ENCODE peak calls at places on chromosomes 3 and 15, in nine cellular contexts. One of them, this sample, is unnamed.

GRCh38 chr15:59917504-59918157 is 86.5 kb upstream of the FOXB1 start:
- DNase-seq in endothelial cell of umbilical vein: peak; percentile 44
- DNase-seq in GM12878: peak; percentile 8
- DNase-seq in H1: peak; percentile 88
- DNase-seq in HepG2: peak; percentile 50
- DNase-seq in stomach: peak; percentile 72
- DNase-seq in suprapubic skin: no peak
- DNase-seq in K562: peak; percentile 62
- DNase-seq in sigmoid colon: no peak
- DNase-seq in this sample: peak; percentile 44

GRCh38 chr15:58138106-58138505 is at the start of gene AQP9:
- DNase-seq in endothelial cell of umbilical vein: no peak
- DNase-seq in GM12878: no peak
- DNase-seq in H1: no peak
- DNase-seq in HepG2: no peak
- DNase-seq in stomach: no peak
- DNase-seq in suprapubic skin: no peak
- DNase-seq in K562: no peak
- DNase-seq in sigmoid colon: no peak
- DNase-seq in this sample: peak; percentile 20

GRCh38 chr3:7421065-7421464 is 560.1 kb downstream of the GRM7 start:
- DNase-seq in endothelial cell of umbilical vein: no peak
- DNase-seq in GM12878: no peak
- DNase-seq in H1: no peak
- DNase-seq in HepG2: no peak
- DNase-seq in stomach: no peak
- DNase-seq in suprapubic skin: no peak
- DNase-seq in K562: no peak
- DNase-seq in sigmoid colon: no peak
- DNase-seq in this sample: no peak

GRCh38 chr3:145024700-145025099 is 1053.1 kb downstream of the DIPK2A start:
- DNase-seq in endothelial cell of umbilical vein: no peak
- DNase-seq in GM12878: no peak
- DNase-seq in H1: no peak
- DNase-seq in HepG2: no peak
- DNase-seq in stomach: no peak
- DNase-seq in suprapubic skin: no peak
- DNase-seq in K562: no peak
- DNase-seq in sigmoid colon: no peak
- DNase-seq in this sample: no peak

GRCh38 chr3:13661121-13661520 is 112.2 kb downstream of the FBLN2 start:
- DNase-seq in endothelial cell of umbilical vein: no peak
- DNase-seq in GM12878: no peak
- DNase-seq in H1: no peak
- DNase-seq in HepG2: no peak
- DNase-seq in stomach: no peak
- DNase-seq in suprapubic skin: no peak
- DNase-seq in K562: no peak
- DNase-seq in sigmoid colon: no peak
- DNase-seq in this sample: no peak

GRCh38 chr15:33608714-33609113 is 297.9 kb downstream of the RYR3 start:
- DNase-seq in endothelial cell of umbilical vein: no peak
- DNase-seq in GM12878: no peak
- DNase-seq in H1: no peak
- DNase-seq in HepG2: peak; percentile 3
- DNase-seq in stomach: no peak
- DNase-seq in suprapubic skin: no peak
- DNase-seq in K562: peak; percentile 3
- DNase-seq in sigmoid colon: no peak
- DNase-seq in this sample: no peak

GRCh38 chr15:52208306-52208946 is 17.2 kb upstream of the GNB5 start:
- DNase-seq in endothelial cell of umbilical vein: peak; percentile 73
- DNase-seq in GM12878: no peak
- DNase-seq in H1: peak; percentile 95
- DNase-seq in HepG2: peak; percentile 76
- DNase-seq in stomach: peak; percentile 71
- DNase-seq in suprapubic skin: no peak
- DNase-seq in K562: peak; percentile 78
- DNase-seq in sigmoid colon: peak; percentile 70
- DNase-seq in this sample: peak; percentile 36

GRCh38 chr15:69475769-69476358 is 23.2 kb downstream of the RPLP1 start:
- DNase-seq in endothelial cell of umbilical vein: peak; percentile 79
- DNase-seq in GM12878: no peak
- DNase-seq in H1: peak; percentile 95
- DNase-seq in HepG2: peak; percentile 33
- DNase-seq in stomach: peak; percentile 87
- DNase-seq in suprapubic skin: peak; percentile 85
- DNase-seq in K562: peak; percentile 75
- DNase-seq in sigmoid colon: peak; percentile 85
- DNase-seq in this sample: peak; percentile 78

GRCh38 chr15:51234181-51234927 is 104.0 kb downstream of the CYP19A1 start:
- DNase-seq in endothelial cell of umbilical vein: no peak
- DNase-seq in GM12878: no peak
- DNase-seq in H1: no peak
- DNase-seq in HepG2: no peak
- DNase-seq in stomach: no peak
- DNase-seq in suprapubic skin: no peak
- DNase-seq in K562: no peak
- DNase-seq in sigmoid colon: no peak
- DNase-seq in this sample: no peak

GRCh38 chr15:98657721-98658120 is 9.4 kb downstream of the IGF1R start:
- DNase-seq in endothelial cell of umbilical vein: no peak
- DNase-seq in GM12878: no peak
- DNase-seq in H1: peak; percentile 46
- DNase-seq in HepG2: no peak
- DNase-seq in stomach: no peak
- DNase-seq in suprapubic skin: no peak
- DNase-seq in K562: no peak
- DNase-seq in sigmoid colon: no peak
- DNase-seq in this sample: no peak

GRCh38 chr3:9779197-9779596 is 9.4 kb upstream of the CAMK1 start:
- DNase-seq in endothelial cell of umbilical vein: no peak
- DNase-seq in GM12878: no peak
- DNase-seq in H1: no peak
- DNase-seq in HepG2: no peak
- DNase-seq in stomach: no peak
- DNase-seq in suprapubic skin: no peak
- DNase-seq in K562: no peak
- DNase-seq in sigmoid colon: no peak
- DNase-seq in this sample: no peak

GRCh38 chr3:112930771-112931170 is 44.1 kb downstream of the CD200R1 start:
- DNase-seq in endothelial cell of umbilical vein: no peak
- DNase-seq in GM12878: no peak
- DNase-seq in H1: no peak
- DNase-seq in HepG2: no peak
- DNase-seq in stomach: no peak
- DNase-seq in suprapubic skin: no peak
- DNase-seq in K562: no peak
- DNase-seq in sigmoid colon: no peak
- DNase-seq in this sample: no peak

GRCh38 chr15:84863480-84864428 is 20.7 kb upstream of the SLC28A1 start:
- DNase-seq in endothelial cell of umbilical vein: no peak
- DNase-seq in GM12878: no peak
- DNase-seq in H1: no peak
- DNase-seq in HepG2: peak; percentile 14
- DNase-seq in stomach: no peak
- DNase-seq in suprapubic skin: no peak
- DNase-seq in K562: no peak
- DNase-seq in sigmoid colon: no peak
- DNase-seq in this sample: no peak

GRCh38 chr3:197168606-197169005 is 129.8 kb downstream of the DLG1 start:
- DNase-seq in endothelial cell of umbilical vein: peak; percentile 16
- DNase-seq in GM12878: no peak
- DNase-seq in H1: no peak
- DNase-seq in HepG2: no peak
- DNase-seq in stomach: no peak
- DNase-seq in suprapubic skin: no peak
- DNase-seq in K562: no peak
- DNase-seq in sigmoid colon: no peak
- DNase-seq in this sample: no peak

GRCh38 chr3:30951806-30952205 is 57.3 kb upstream of the GADL1 start:
- DNase-seq in endothelial cell of umbilical vein: no peak
- DNase-seq in GM12878: no peak
- DNase-seq in H1: no peak
- DNase-seq in HepG2: no peak
- DNase-seq in stomach: no peak
- DNase-seq in suprapubic skin: no peak
- DNase-seq in K562: no peak
- DNase-seq in sigmoid colon: no peak
- DNase-seq in this sample: no peak

GRCh38 chr15:67825880-67826716 is 789 bp downstream of the SKOR1 start:
- DNase-seq in endothelial cell of umbilical vein: no peak
- DNase-seq in GM12878: no peak
- DNase-seq in H1: peak; percentile 71
- DNase-seq in HepG2: no peak
- DNase-seq in stomach: no peak
- DNase-seq in suprapubic skin: no peak
- DNase-seq in K562: no peak
- DNase-seq in sigmoid colon: no peak
- DNase-seq in this sample: no peak
- H3K27me3 ChIP-seq in endothelial cell of umbilical vein: peaks cover 98% of the 10 kb centered on the region
- H3K27me3 ChIP-seq in GM12878: peaks cover 29% of the 10 kb centered on the region
- H3K27me3 ChIP-seq in H1: peaks cover 100% of the 10 kb centered on the region
- H3K27me3 ChIP-seq in HepG2: peaks cover 74% of the 10 kb centered on the region
- H3K27me3 ChIP-seq in stomach: peaks cover 100% of the 10 kb centered on the region
- H3K27me3 ChIP-seq in suprapubic skin: peaks cover 100% of the 10 kb centered on the region
- H3K27me3 ChIP-seq in K562: peaks cover 39% of the 10 kb centered on the region
- H3K27me3 ChIP-seq in sigmoid colon: peaks cover 100% of the 10 kb centered on the region
- H3K27me3 ChIP-seq in this sample: peaks cover 88% of the 10 kb centered on the region

GRCh38 chr3:41198526-41198925 is 779 bp upstream of the CTNNB1 start:
- DNase-seq in endothelial cell of umbilical vein: peak; percentile 45
- DNase-seq in GM12878: no peak
- DNase-seq in H1: no peak
- DNase-seq in HepG2: peak; percentile 20
- DNase-seq in stomach: peak; percentile 39
- DNase-seq in suprapubic skin: peak; percentile 72
- DNase-seq in K562: peak; percentile 33
- DNase-seq in sigmoid colon: peak; percentile 75
- DNase-seq in this sample: peak; percentile 39

GRCh38 chr3:41202075-41202833 is 2.9 kb downstream of the CTNNB1 start:
- DNase-seq in endothelial cell of umbilical vein: peak; percentile 47
- DNase-seq in GM12878: no peak
- DNase-seq in H1: no peak
- DNase-seq in HepG2: peak; percentile 37
- DNase-seq in stomach: no peak
- DNase-seq in suprapubic skin: no peak
- DNase-seq in K562: no peak
- DNase-seq in sigmoid colon: no peak
- DNase-seq in this sample: no peak

GRCh38 chr3:41198950-41199865 is at the start of gene CTNNB1:
- DNase-seq in endothelial cell of umbilical vein: peak; percentile 91
- DNase-seq in GM12878: peak; percentile 50
- DNase-seq in H1: peak; percentile 93
- DNase-seq in HepG2: peak; percentile 71
- DNase-seq in stomach: peak; percentile 95
- DNase-seq in suprapubic skin: peak; percentile 95
- DNase-seq in K562: peak; percentile 97
- DNase-seq in sigmoid colon: peak; percentile 96
- DNase-seq in this sample: peak; percentile 94

GRCh38 chr3:41199866-41200668 is 762 bp downstream of the CTNNB1 start:
- DNase-seq in endothelial cell of umbilical vein: peak; percentile 54
- DNase-seq in GM12878: no peak
- DNase-seq in H1: no peak
- DNase-seq in HepG2: no peak
- DNase-seq in stomach: no peak
- DNase-seq in suprapubic skin: peak; percentile 73
- DNase-seq in K562: peak; percentile 63
- DNase-seq in sigmoid colon: peak; percentile 70
- DNase-seq in this sample: peak; percentile 30

GRCh38 chr3:41200669-41201021 is 1.3 kb downstream of the CTNNB1 start:
- DNase-seq in endothelial cell of umbilical vein: peak; percentile 57
- DNase-seq in GM12878: no peak
- DNase-seq in H1: no peak
- DNase-seq in HepG2: peak; percentile 43
- DNase-seq in stomach: no peak
- DNase-seq in suprapubic skin: no peak
- DNase-seq in K562: peak; percentile 77
- DNase-seq in sigmoid colon: no peak
- DNase-seq in this sample: peak; percentile 33
- TF ChIP-seq POLR2A in endothelial cell of umbilical vein: no peak
- TF ChIP-seq POLR2A in GM12878: no peak
- TF ChIP-seq POLR2A in H1: no peak
- TF ChIP-seq POLR2A in HepG2: no peak
- TF ChIP-seq POLR2A in stomach: no peak
- TF ChIP-seq POLR2A in suprapubic skin: no peak
- TF ChIP-seq POLR2A in K562: no peak
- TF ChIP-seq POLR2A in sigmoid colon: no peak
- TF ChIP-seq POLR2A in this sample: no peak

GRCh38 chr15:66862878-66863335 is 160.9 kb downstream of the SMAD6 start:
- DNase-seq in endothelial cell of umbilical vein: peak; percentile 85
- DNase-seq in GM12878: peak; percentile 33
- DNase-seq in H1: peak; percentile 95
- DNase-seq in HepG2: peak; percentile 60
- DNase-seq in stomach: peak; percentile 88
- DNase-seq in suprapubic skin: peak; percentile 92
- DNase-seq in K562: peak; percentile 88
- DNase-seq in sigmoid colon: peak; percentile 86
- DNase-seq in this sample: peak; percentile 54
- TF ChIP-seq POLR2AphosphoS5 in endothelial cell of umbilical vein: no peak
- TF ChIP-seq POLR2AphosphoS5 in GM12878: no peak
- TF ChIP-seq POLR2AphosphoS5 in H1: no peak
- TF ChIP-seq POLR2AphosphoS5 in HepG2: no peak
- TF ChIP-seq POLR2AphosphoS5 in stomach: no peak
- TF ChIP-seq POLR2AphosphoS5 in suprapubic skin: no peak
- TF ChIP-seq POLR2AphosphoS5 in K562: no peak
- TF ChIP-seq POLR2AphosphoS5 in sigmoid colon: no peak
- TF ChIP-seq POLR2AphosphoS5 in this sample: peak; percentile 27

DNA sequence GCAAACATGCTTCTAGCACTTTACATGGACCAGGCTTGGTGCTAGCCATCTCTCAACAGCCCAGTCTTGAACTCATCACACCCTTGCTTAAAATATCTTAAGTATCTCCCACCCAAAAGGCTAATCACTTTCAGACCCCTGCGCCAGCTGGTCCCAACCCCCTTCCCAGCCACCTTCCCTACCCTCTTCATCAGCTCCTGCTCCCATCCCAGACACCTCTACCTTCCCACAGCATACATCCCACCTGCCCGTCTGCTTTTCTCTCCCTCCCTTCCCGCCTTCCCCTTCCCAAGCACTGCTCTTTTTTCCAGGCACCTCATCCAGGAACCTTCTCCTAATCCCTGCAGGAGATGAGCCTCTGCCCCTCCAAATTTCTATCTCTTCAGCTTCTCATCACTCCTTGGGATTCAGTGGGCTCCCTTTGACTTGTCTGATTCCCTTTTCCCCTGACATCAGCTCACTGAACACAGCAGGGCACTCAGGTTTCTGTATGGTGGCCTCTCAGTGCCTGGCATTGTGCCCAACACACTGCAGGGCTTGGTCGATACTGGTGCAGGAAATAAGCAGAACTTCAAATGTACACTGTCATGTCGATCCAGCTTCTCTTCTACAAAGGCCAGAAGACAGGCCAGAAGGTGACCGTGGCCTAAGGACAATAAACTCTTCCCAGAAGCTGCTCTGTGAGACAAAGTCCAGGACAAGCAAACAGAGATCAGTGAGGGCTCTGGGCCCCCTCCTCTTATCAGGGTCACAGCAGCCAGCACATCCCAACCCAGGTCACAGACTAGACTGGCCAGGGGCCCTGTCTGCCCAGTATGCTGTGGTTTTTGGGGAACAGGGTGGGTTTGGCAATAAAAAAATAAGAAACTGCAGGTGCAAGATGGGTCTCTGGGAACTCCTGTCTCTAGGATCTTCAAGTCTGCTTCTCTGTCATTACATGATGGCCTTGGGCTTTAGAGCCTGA is 2.2 kb upstream of the ITIH1 start:
- DNase-seq in endothelial cell of umbilical vein: no peak
- DNase-seq in GM12878: no peak
- DNase-seq in H1: no peak
- DNase-seq in HepG2: peak; percentile 91
- DNase-seq in stomach: peak; percentile 45
- DNase-seq in suprapubic skin: no peak
- DNase-seq in K562: no peak
- DNase-seq in sigmoid colon: peak; percentile 41
- DNase-seq in this sample: no peak
- H3K27me3 ChIP-seq in endothelial cell of umbilical vein: no peaks in the 10 kb centered on the region
- H3K27me3 ChIP-seq in GM12878: no peaks in the 10 kb centered on the region
- H3K27me3 ChIP-seq in H1: no peaks in the 10 kb centered on the region
- H3K27me3 ChIP-seq in HepG2: no peaks in the 10 kb centered on the region
- H3K27me3 ChIP-seq in stomach: peaks cover 7% of the 10 kb centered on the region
- H3K27me3 ChIP-seq in suprapubic skin: no peaks in the 10 kb centered on the region
- H3K27me3 ChIP-seq in K562: peaks cover 6% of the 10 kb centered on the region
- H3K27me3 ChIP-seq in sigmoid colon: no peaks in the 10 kb centered on the region
- H3K27me3 ChIP-seq in this sample: no peaks in the 10 kb centered on the region

This sample was measured in prostate gland.